ENCODE peak calls at places on chromosome 9, in six cellular contexts. G is stomach, T is GM12878, V is H1, M is K562, B is HL-60. N is an unnamed sample.

GRCh38 chr9:121371495-121371911 is 1.5 kb upstream of the STOM start:
- DNase-seq in G (no peak), T (no peak), V (no peak), M (no peak), B (no peak), N (no peak)

GRCh38 chr9:122370869-122371467 is at the start of gene PTGS1:
- DNase-seq in G (peak), T (no peak), V (peak), M (peak), B (no peak), N (peak)

GRCh38 chr9:22031664-22032411 is 22.7 kb upstream of the CDKN2B start:
- DNase-seq in G (no peak), T (no peak), V (no peak), M (no peak), B (no peak), N (no peak)

GRCh38 chr9:88302579-88303324 is 85.5 kb upstream of the SPIN1 start:
- DNase-seq in G (no peak), T (no peak), V (no peak), M (no peak), B (no peak), N (no peak)

GRCh38 chr9:131289301-131290038 is at the start of gene PLPP7:
- DNase-seq in G (no peak), T (no peak), V (peak), M (peak), B (no peak), N (peak)

GRCh38 chr9:19720374-19720773 is 68.5 kb downstream of the SLC24A2 start:
- DNase-seq in G (no peak), T (no peak), V (no peak), M (no peak), B (no peak), N (no peak)

GRCh38 chr9:112546149-112547012 is 59.8 kb downstream of the KIAA1958 start:
- DNase-seq in G (no peak), T (no peak), V (no peak), M (peak), B (no peak), N (no peak)

GRCh38 chr9:128146591-128147120 is 2.6 kb upstream of the LCN2 start:
- DNase-seq in G (no peak), T (no peak), V (no peak), M (peak), B (no peak), N (no peak)

GRCh38 chr9:9817176-9817575 is 795.6 kb downstream of the PTPRD start:
- DNase-seq in G (no peak), T (no peak), V (no peak), M (no peak), B (no peak), N (no peak)

GRCh38 chr9:136306691-136307208 is 2.9 kb upstream of the CCDC187 start:
- DNase-seq in G (no peak), T (no peak), V (no peak), M (peak), B (no peak), N (peak)

GRCh38 chr9:138046641-138047301 is 169.2 kb downstream of the CACNA1B start:
- DNase-seq in G (peak), T (no peak), V (peak), M (no peak), B (no peak), N (no peak)

GRCh38 chr9:108535526-108535925 is 320.3 kb downstream of the ACTL7B start:
- DNase-seq in G (no peak), T (no peak), V (no peak), M (peak), B (no peak), N (no peak)

GRCh38 chr9:131276107-131276888 is at the start of gene FAM78A:
- DNase-seq in G (peak), T (no peak), V (no peak), M (no peak), B (peak), N (peak)

GRCh38 chr9:23826120-23826629 is at the start of gene ELAVL2:
- DNase-seq in G (peak), T (peak), V (peak), M (no peak), B (no peak), N (peak)

GRCh38 chr9:37943329-37944265 is 39.7 kb upstream of the SLC25A51 start:
- DNase-seq in G (no peak), T (no peak), V (no peak), M (no peak), B (no peak), N (peak)

GRCh38 chr9:70079364-70080103 is 35.9 kb downstream of the MAMDC2 start:
- DNase-seq in G (no peak), T (no peak), V (no peak), M (no peak), B (peak), N (peak)

GRCh38 chr9:35071814-35072460 is 488 bp downstream of the VCP start:
- DNase-seq in G (peak), T (no peak), V (peak), M (peak), B (peak), N (peak)

GRCh38 chr9:96686638-96687335 is 31.7 kb upstream of the PRXL2C start:
- DNase-seq in G (peak), T (no peak), V (peak), M (no peak), B (no peak), N (peak)

GRCh38 chr9:109893222-109893621 is 113.2 kb downstream of the PALM2AKAP2 start:
- DNase-seq in G (no peak), T (no peak), V (no peak), M (no peak), B (no peak), N (no peak)

GRCh38 chr9:109894444-109894843 is 114.4 kb downstream of the PALM2AKAP2 start:
- DNase-seq in G (no peak), T (no peak), V (no peak), M (no peak), B (no peak), N (no peak)

GRCh38 chr9:109889456-109889855 is 109.5 kb downstream of the PALM2AKAP2 start:
- DNase-seq in G (no peak), T (no peak), V (no peak), M (no peak), B (no peak), N (no peak)

DNA sequence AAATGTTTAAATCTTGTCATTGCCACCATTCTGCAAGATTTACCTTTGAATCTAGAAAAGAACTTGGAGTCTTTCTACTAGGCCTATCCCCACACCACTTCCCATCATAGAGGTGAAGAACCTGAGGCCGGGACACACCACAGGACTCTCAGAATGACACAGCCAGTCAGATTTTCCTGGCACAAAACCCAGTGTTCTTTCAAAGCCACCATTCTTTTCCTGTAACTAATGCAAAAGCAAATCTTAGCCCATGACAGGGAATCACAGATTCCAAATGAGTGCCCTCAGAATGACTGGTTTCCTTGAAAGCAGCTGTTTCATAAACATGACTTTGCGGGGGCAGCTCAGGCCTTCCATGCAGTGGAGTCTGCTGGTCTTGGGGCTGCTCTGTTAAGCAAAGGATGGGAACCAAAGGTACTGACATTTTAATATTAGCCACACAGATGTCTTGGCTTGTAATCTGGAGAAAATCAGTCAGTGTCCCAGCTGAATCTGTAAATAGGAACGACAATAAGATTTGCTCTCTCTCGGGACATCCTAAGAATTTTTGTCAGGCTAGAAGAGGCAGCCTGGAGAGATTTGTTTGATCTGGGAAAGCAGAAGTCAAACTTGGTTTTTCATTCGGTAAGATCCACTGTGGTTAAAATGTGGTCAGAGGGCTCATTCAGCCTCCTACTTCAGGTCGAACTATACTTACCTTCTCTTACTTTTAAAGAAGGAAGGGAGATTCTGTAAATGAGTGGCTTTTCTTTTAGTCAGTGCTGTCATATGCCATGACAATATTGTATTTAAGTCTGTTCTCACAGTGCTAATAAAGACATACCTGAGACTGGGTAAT is 115.1 kb downstream of the PALM2AKAP2 start:
- DNase-seq in G (no peak), T (peak), V (no peak), M (no peak), B (no peak), N (no peak)
- TF ChIP-seq POLR2AphosphoS5 in G (peak), T (no peak), V (no peak), M (no peak), B (no peak), N (no peak)

GRCh38 chr9:92592946-92593860 is 57.4 kb upstream of the ECM2 start:
- DNase-seq in G (no peak), T (no peak), V (no peak), M (no peak), B (no peak), N (no peak)

GRCh38 chr9:92600742-92601261 is 65.0 kb upstream of the ECM2 start:
- DNase-seq in G (no peak), T (no peak), V (no peak), M (no peak), B (no peak), N (no peak)

GRCh38 chr9:92603100-92603499 is 66.8 kb downstream of the IPPK start:
- DNase-seq in G (no peak), T (no peak), V (no peak), M (no peak), B (no peak), N (no peak)

GRCh38 chr9:92600075-92600741 is 64.4 kb upstream of the ECM2 start:
- DNase-seq in G (no peak), T (no peak), V (no peak), M (no peak), B (no peak), N (no peak)

GRCh38 chr9:92598382-92598781 is 62.6 kb upstream of the ECM2 start:
- DNase-seq in G (no peak), T (no peak), V (no peak), M (no peak), B (no peak), N (no peak)
- TF ChIP-seq POLR2AphosphoS5 in G (no peak), T (no peak), V (no peak), M (no peak), B (no peak), N (no peak)

GRCh38 chr9:13268469-13268868 is 11.0 kb downstream of the MPDZ start:
- DNase-seq in G (no peak), T (no peak), V (no peak), M (peak), B (no peak), N (no peak)
- TF ChIP-seq POLR2AphosphoS5 in G (no peak), T (no peak), V (no peak), M (no peak), B (no peak), N (no peak)

GRCh38 chr9:76369583-76369982 is 24.6 kb downstream of the RFK start:
- DNase-seq in G (peak), T (peak), V (no peak), M (no peak), B (no peak), N (peak)
- TF ChIP-seq POLR2AphosphoS5 in G (peak), T (no peak), V (no peak), M (no peak), B (no peak), N (no peak)

GRCh38 chr9:89497181-89497963 is 541 bp downstream of the SEMA4D start:
- DNase-seq in G (peak), T (no peak), V (no peak), M (peak), B (no peak), N (peak)
- TF ChIP-seq POLR2AphosphoS5 in G (no peak), T (no peak), V (no peak), M (no peak), B (no peak), N (no peak)

GRCh38 chr9:87226896-87227295 is 270.8 kb upstream of the DAPK1 start:
- DNase-seq in G (no peak), T (no peak), V (no peak), M (no peak), B (no peak), N (no peak)

GRCh38 chr9:87229127-87229526 is 268.5 kb upstream of the DAPK1 start:
- DNase-seq in G (no peak), T (no peak), V (no peak), M (no peak), B (no peak), N (no peak)

GRCh38 chr9:87227456-87227855 is 270.2 kb upstream of the DAPK1 start:
- DNase-seq in G (no peak), T (no peak), V (no peak), M (no peak), B (no peak), N (no peak)

DNA sequence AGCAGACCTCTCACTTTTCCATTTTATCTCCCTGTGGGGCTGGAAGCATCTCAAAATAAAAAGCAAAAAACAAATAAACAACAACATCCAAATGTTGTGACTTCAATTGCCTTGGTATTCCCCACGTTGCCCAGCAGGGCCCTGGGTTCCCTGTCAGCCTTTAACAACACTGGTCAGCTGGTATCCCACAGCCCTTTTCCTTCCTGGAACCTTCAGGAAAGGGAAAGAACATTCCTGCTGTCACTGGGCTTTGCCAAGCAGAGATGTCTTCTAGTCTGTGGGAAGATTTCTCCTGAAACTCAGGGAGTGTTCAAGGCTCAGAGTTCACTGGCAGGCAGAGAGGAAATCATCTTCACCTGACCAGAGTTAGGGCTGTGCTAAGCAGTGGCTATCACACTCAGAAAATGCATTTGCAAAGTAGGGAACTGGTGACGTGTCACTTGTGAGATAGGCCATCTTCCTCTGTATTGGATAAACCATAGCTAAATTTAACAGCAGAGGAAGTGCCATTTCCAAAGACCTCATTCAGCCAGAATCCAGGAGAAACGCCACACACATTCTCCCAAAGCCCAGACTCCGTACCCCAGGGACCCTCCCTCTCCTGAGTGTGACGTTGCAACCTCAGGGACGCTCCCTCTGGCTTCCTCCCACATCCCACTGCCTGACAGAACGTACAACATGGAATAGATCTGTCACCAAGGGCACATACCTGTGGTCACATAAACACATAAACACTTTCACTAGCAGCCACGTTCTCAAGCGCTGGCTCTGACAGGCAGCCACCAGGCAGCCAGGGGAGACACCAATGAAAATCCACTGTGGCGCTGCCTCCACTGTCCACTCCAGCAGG is 274.0 kb upstream of the DAPK1 start:
- DNase-seq in G (no peak), T (no peak), V (no peak), M (no peak), B (no peak), N (peak)
- TF ChIP-seq POLR2AphosphoS5 in G (no peak), T (no peak), V (no peak), M (no peak), B (no peak), N (no peak)

DNA sequence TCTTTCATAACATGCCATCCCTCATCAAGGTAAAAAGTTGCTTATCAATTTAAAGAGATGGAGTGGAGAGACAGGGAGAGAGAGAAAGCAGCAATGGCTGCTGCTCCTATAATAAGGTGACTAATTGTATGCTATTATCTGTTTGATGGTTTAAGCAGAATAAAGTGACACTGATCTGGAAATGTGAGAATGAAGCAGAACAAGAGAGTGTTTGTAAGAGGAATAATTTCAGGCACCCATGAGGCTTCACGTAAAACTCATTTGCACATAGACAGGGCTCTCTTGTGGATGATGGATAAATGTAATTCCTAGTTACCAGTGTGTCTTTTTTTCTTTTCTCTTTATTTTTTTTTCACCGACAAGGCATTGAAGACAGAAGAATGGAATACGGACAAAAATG is 228.8 kb upstream of the TYRP1 start:
- DNase-seq in G (no peak), T (no peak), V (no peak), M (no peak), B (no peak), N (no peak)
- TF ChIP-seq POLR2AphosphoS5 in G (no peak), T (no peak), V (no peak), M (no peak), B (no peak), N (no peak)

DNA sequence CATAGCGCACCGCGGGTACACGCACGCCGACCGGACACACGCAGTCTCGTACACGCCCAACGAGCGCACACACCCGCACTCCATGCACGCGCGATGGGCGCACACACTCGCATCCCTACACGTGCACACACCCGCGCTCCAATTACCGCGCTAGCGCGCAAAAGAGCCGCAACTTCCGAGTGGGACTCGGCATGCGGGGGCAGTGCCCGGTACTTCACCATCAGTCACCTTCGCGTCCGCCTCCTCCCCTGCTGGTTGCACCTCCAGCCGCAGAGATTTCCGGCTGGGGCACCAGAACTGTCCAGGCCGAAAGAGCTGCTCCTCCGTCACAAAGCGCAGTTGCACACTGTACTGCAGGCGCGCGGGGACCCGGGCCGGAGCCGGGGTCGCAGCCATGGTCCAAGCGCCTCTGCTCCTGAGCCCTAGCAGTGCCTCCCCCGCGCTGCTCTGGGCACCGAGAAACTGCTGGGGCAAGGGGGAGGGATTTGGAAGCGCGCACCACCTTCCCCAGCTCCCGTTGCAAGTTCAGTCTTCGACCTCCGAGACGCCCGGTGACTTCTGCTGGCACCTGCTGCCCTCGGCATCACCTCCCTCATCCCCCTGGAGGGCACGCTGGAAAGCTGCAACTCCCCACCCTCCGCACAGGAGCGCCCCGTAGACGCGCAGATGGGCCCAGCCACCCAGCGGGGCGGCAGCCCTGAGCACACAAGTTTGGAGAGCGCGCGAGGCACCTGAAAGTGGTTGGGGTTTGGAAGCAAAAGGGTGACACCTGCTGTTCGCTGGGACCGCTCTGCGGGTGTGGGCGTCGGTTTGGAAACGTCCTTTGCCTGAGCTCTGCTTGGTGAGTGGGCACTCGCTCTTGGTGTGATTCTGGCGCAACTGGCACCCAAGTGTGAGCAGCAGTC is 337.4 kb upstream of the PUM3 start:
- DNase-seq in G (peak), T (no peak), V (peak), M (no peak), B (no peak), N (peak)
- TF ChIP-seq POLR2AphosphoS5 in G (no peak), T (no peak), V (no peak), M (no peak), B (no peak), N (no peak)